ENCODE peak calls at places on chromosomes 16 and 17, in seven cellular contexts. L, B, U, X, A, I and Q are unnamed samples.

GRCh38 chr17:34990921-34991365 is 10.6 kb downstream of the LIG3 start:
- DNase-seq in U (peak), X (no peak), I (no peak), L (no peak), B (peak), A (no peak), Q (no peak)

GRCh38 chr16:87541004-87541881 is 48.4 kb upstream of the ZCCHC14 start:
- DNase-seq in I (no peak), X (peak), B (peak), A (no peak), L (no peak), U (peak), Q (peak)

GRCh38 chr17:19270951-19271611 is 33.9 kb downstream of the EPN2 start:
- DNase-seq in U (no peak), L (no peak), B (no peak), A (no peak), X (no peak), I (no peak), Q (no peak)

GRCh38 chr16:74626741-74627416 is 20.0 kb upstream of the GLG1 start:
- DNase-seq in I (no peak), L (no peak), X (peak), U (peak), A (no peak), B (peak), Q (no peak)

GRCh38 chr17:61416211-61416539 is 16.5 kb downstream of the TBX2 start:
- DNase-seq in B (no peak), X (no peak), U (no peak), A (no peak), I (no peak), L (no peak), Q (no peak)

GRCh38 chr16:12522334-12522733 is 281.4 kb downstream of the CPPED1 start:
- DNase-seq in I (no peak), B (no peak), U (no peak), X (no peak), L (no peak), A (no peak), Q (no peak)

GRCh38 chr17:79038545-79039135 is 14.7 kb downstream of the C1QTNF1 start:
- DNase-seq in I (no peak), U (peak), B (peak), X (peak), L (no peak), A (no peak), Q (peak)

GRCh38 chr17:31392002-31392855 is 754 bp downstream of the RAB11FIP4 start:
- DNase-seq in X (no peak), I (no peak), B (no peak), A (no peak), U (no peak), L (no peak), Q (no peak)

GRCh38 chr17:29613371-29613837 is 9.3 kb downstream of the CORO6 start:
- DNase-seq in B (peak), A (no peak), X (peak), U (peak), L (peak), I (peak), Q (peak)

GRCh38 chr17:50201226-50201854 is at the start of gene COL1A1:
- DNase-seq in B (peak), I (no peak), X (peak), A (no peak), U (peak), L (no peak), Q (peak)

GRCh38 chr16:35255186-35255803 is 1795.9 kb downstream of the TP53TG3F start:
- DNase-seq in I (no peak), L (no peak), U (no peak), X (no peak), B (no peak), A (no peak), Q (no peak)

GRCh38 chr17:40113961-40114272 is 7.9 kb upstream of the MSL1 start:
- DNase-seq in L (no peak), A (no peak), U (peak), X (peak), B (peak), I (no peak), Q (no peak)

GRCh38 chr17:11330871-11331270 is 89.9 kb downstream of the SHISA6 start:
- DNase-seq in I (no peak), X (no peak), B (no peak), A (no peak), U (peak), L (no peak), Q (peak)

GRCh38 chr16:65120811-65121721 is 797 bp downstream of the CDH11 start:
- DNase-seq in X (peak), I (no peak), L (no peak), U (peak), B (peak), A (no peak), Q (no peak)

GRCh38 chr16:50006954-50007353 is 18.1 kb upstream of the CNEP1R1 start:
- DNase-seq in L (no peak), I (no peak), A (no peak), B (no peak), X (no peak), U (no peak), Q (no peak)

GRCh38 chr17:75151893-75152292 is 2.4 kb downstream of the JPT1 start:
- DNase-seq in I (no peak), A (no peak), B (peak), U (peak), L (no peak), X (no peak), Q (no peak)

GRCh38 chr17:32746698-32747097 is 130.2 kb downstream of the MYO1D start:
- DNase-seq in A (no peak), I (no peak), U (peak), L (no peak), B (peak), X (peak), Q (no peak)